ENCODE peak calls at places on chromosomes 5 and 9, in six cellular contexts. One of them, this sample, is unnamed.

GRCh38 chr9:37732086-37732744 is 21.4 kb upstream of the TRMT10B start:
- DNase-seq in neuronal stem cell: no peak
- DNase-seq in IMR-90: no peak
- DNase-seq in H9: no peak
- DNase-seq in mesenchymal stem cell: no peak
- DNase-seq in H1: no peak
- DNase-seq in this sample: peak; percentile 30

GRCh38 chr9:32881948-32882347 is 98.6 kb downstream of the TMEM215 start:
- DNase-seq in neuronal stem cell: no peak
- DNase-seq in IMR-90: no peak
- DNase-seq in H9: no peak
- DNase-seq in mesenchymal stem cell: no peak
- DNase-seq in H1: no peak
- DNase-seq in this sample: no peak

GRCh38 chr5:110414360-110414759 is 312.1 kb downstream of the TMEM232 start:
- DNase-seq in neuronal stem cell: no peak
- DNase-seq in IMR-90: peak; percentile 10
- DNase-seq in H9: no peak
- DNase-seq in mesenchymal stem cell: peak; percentile 40
- DNase-seq in H1: no peak
- DNase-seq in this sample: peak; percentile 42

GRCh38 chr9:7844283-7844682 is 44.7 kb upstream of the DMAC1 start:
- DNase-seq in neuronal stem cell: peak; percentile 3
- DNase-seq in IMR-90: peak; percentile 7
- DNase-seq in H9: peak; percentile 34
- DNase-seq in mesenchymal stem cell: peak; percentile 12
- DNase-seq in H1: no peak
- DNase-seq in this sample: peak; percentile 78

GRCh38 chr5:95718203-95718602 is 12.9 kb upstream of the RHOBTB3 start:
- DNase-seq in neuronal stem cell: no peak
- DNase-seq in IMR-90: no peak
- DNase-seq in H9: no peak
- DNase-seq in mesenchymal stem cell: peak; percentile 69
- DNase-seq in H1: no peak
- DNase-seq in this sample: peak; percentile 92

GRCh38 chr5:18553269-18553668 is 919.0 kb downstream of the TAF11L14 start:
- DNase-seq in neuronal stem cell: no peak
- DNase-seq in IMR-90: no peak
- DNase-seq in H9: no peak
- DNase-seq in mesenchymal stem cell: peak; percentile 74
- DNase-seq in H1: no peak
- DNase-seq in this sample: peak; percentile 39

GRCh38 chr5:127838661-127839060 is 135.5 kb downstream of the CCDC192 start:
- DNase-seq in neuronal stem cell: no peak
- DNase-seq in IMR-90: peak; percentile 64
- DNase-seq in H9: peak; percentile 43
- DNase-seq in mesenchymal stem cell: peak; percentile 65
- DNase-seq in H1: no peak
- DNase-seq in this sample: peak; percentile 86

GRCh38 chr5:145989428-145989827 is 53.0 kb downstream of the SH3RF2 start:
- DNase-seq in neuronal stem cell: no peak
- DNase-seq in IMR-90: peak; percentile 33
- DNase-seq in H9: no peak
- DNase-seq in mesenchymal stem cell: no peak
- DNase-seq in H1: no peak
- DNase-seq in this sample: no peak

GRCh38 chr9:89476546-89476945 is 21.4 kb downstream of the SEMA4D start:
- DNase-seq in neuronal stem cell: no peak
- DNase-seq in IMR-90: no peak
- DNase-seq in H9: no peak
- DNase-seq in mesenchymal stem cell: no peak
- DNase-seq in H1: no peak
- DNase-seq in this sample: no peak

GRCh38 chr5:10892135-10892910 is 131.3 kb upstream of the DAP start:
- DNase-seq in neuronal stem cell: no peak
- DNase-seq in IMR-90: no peak
- DNase-seq in H9: no peak
- DNase-seq in mesenchymal stem cell: peak; percentile 8
- DNase-seq in H1: no peak
- DNase-seq in this sample: no peak

GRCh38 chr9:114098021-114098659 is 952 bp downstream of the KIF12 start:
- DNase-seq in neuronal stem cell: peak; percentile 42
- DNase-seq in IMR-90: no peak
- DNase-seq in H9: peak; percentile 77
- DNase-seq in mesenchymal stem cell: no peak
- DNase-seq in H1: peak; percentile 88
- DNase-seq in this sample: peak; percentile 72

GRCh38 chr5:171418982-171419662 is at the start of gene FGF18:
- DNase-seq in neuronal stem cell: peak; percentile 68
- DNase-seq in IMR-90: peak; percentile 51
- DNase-seq in H9: peak; percentile 86
- DNase-seq in mesenchymal stem cell: peak; percentile 61
- DNase-seq in H1: peak; percentile 84
- DNase-seq in this sample: peak; percentile 93

GRCh38 chr9:95105519-95106287 is 211.8 kb downstream of the FANCC start:
- DNase-seq in neuronal stem cell: no peak
- DNase-seq in IMR-90: no peak
- DNase-seq in H9: no peak
- DNase-seq in mesenchymal stem cell: no peak
- DNase-seq in H1: no peak
- DNase-seq in this sample: no peak

GRCh38 chr5:135324897-135325650 is 74.0 kb downstream of the MACROH2A1 start:
- DNase-seq in neuronal stem cell: no peak
- DNase-seq in IMR-90: no peak
- DNase-seq in H9: no peak
- DNase-seq in mesenchymal stem cell: no peak
- DNase-seq in H1: no peak
- DNase-seq in this sample: no peak

GRCh38 chr5:80223561-80223960 is 32.3 kb downstream of the SERINC5 start:
- DNase-seq in neuronal stem cell: no peak
- DNase-seq in IMR-90: no peak
- DNase-seq in H9: no peak
- DNase-seq in mesenchymal stem cell: no peak
- DNase-seq in H1: no peak
- DNase-seq in this sample: no peak

GRCh38 chr9:134422301-134422700 is 96.0 kb downstream of the RXRA start:
- DNase-seq in neuronal stem cell: no peak
- DNase-seq in IMR-90: no peak
- DNase-seq in H9: no peak
- DNase-seq in mesenchymal stem cell: no peak
- DNase-seq in H1: no peak
- DNase-seq in this sample: peak; percentile 75

GRCh38 chr9:87657190-87657589 is 68.7 kb upstream of the CTSL start:
- DNase-seq in neuronal stem cell: no peak
- DNase-seq in IMR-90: no peak
- DNase-seq in H9: peak; percentile 17
- DNase-seq in mesenchymal stem cell: no peak
- DNase-seq in H1: no peak
- DNase-seq in this sample: peak; percentile 34

GRCh38 chr5:40436535-40437237 is 243.0 kb upstream of the PTGER4 start:
- DNase-seq in neuronal stem cell: no peak
- DNase-seq in IMR-90: no peak
- DNase-seq in H9: no peak
- DNase-seq in mesenchymal stem cell: no peak
- DNase-seq in H1: no peak
- DNase-seq in this sample: no peak

GRCh38 chr9:3880851-3881250 is 355.1 kb upstream of the RFX3 start:
- DNase-seq in neuronal stem cell: no peak
- DNase-seq in IMR-90: peak; percentile 91
- DNase-seq in H9: no peak
- DNase-seq in mesenchymal stem cell: peak; percentile 88
- DNase-seq in H1: no peak
- DNase-seq in this sample: no peak

GRCh38 chr5:81789033-81789432 is 38.1 kb upstream of the SSBP2 start:
- DNase-seq in neuronal stem cell: no peak
- DNase-seq in IMR-90: peak; percentile 73
- DNase-seq in H9: no peak
- DNase-seq in mesenchymal stem cell: peak; percentile 84
- DNase-seq in H1: no peak
- DNase-seq in this sample: peak; percentile 26

GRCh38 chr5:83741571-83741970 is 20.9 kb upstream of the HAPLN1 start:
- DNase-seq in neuronal stem cell: no peak
- DNase-seq in IMR-90: no peak
- DNase-seq in H9: no peak
- DNase-seq in mesenchymal stem cell: no peak
- DNase-seq in H1: no peak
- DNase-seq in this sample: no peak

GRCh38 chr9:68819065-68819464 is 114.0 kb downstream of the PIP5K1B start:
- DNase-seq in neuronal stem cell: no peak
- DNase-seq in IMR-90: no peak
- DNase-seq in H9: no peak
- DNase-seq in mesenchymal stem cell: no peak
- DNase-seq in H1: no peak
- DNase-seq in this sample: no peak

GRCh38 chr5:56183507-56183906 is 49.6 kb downstream of the ANKRD55 start:
- DNase-seq in neuronal stem cell: no peak
- DNase-seq in IMR-90: peak; percentile 98
- DNase-seq in H9: no peak
- DNase-seq in mesenchymal stem cell: peak; percentile 88
- DNase-seq in H1: no peak
- DNase-seq in this sample: peak; percentile 34

GRCh38 chr9:38370231-38370630 is 22.3 kb upstream of the ALDH1B1 start:
- DNase-seq in neuronal stem cell: no peak
- DNase-seq in IMR-90: no peak
- DNase-seq in H9: no peak
- DNase-seq in mesenchymal stem cell: no peak
- DNase-seq in H1: no peak
- DNase-seq in this sample: no peak

GRCh38 chr5:158364367-158364766 is 505.4 kb upstream of the CLINT1 start:
- DNase-seq in neuronal stem cell: no peak
- DNase-seq in IMR-90: no peak
- DNase-seq in H9: peak; percentile 51
- DNase-seq in mesenchymal stem cell: no peak
- DNase-seq in H1: no peak
- DNase-seq in this sample: peak; percentile 96

GRCh38 chr9:89274838-89275237 is 36.2 kb upstream of the CKS2 start:
- DNase-seq in neuronal stem cell: no peak
- DNase-seq in IMR-90: peak; percentile 99
- DNase-seq in H9: no peak
- DNase-seq in mesenchymal stem cell: peak; percentile 99
- DNase-seq in H1: no peak
- DNase-seq in this sample: no peak

GRCh38 chr9:114836769-114837168 is 30.9 kb upstream of the TNFSF15 start:
- DNase-seq in neuronal stem cell: no peak
- DNase-seq in IMR-90: no peak
- DNase-seq in H9: no peak
- DNase-seq in mesenchymal stem cell: peak; percentile 11
- DNase-seq in H1: no peak
- DNase-seq in this sample: no peak

GRCh38 chr5:172940242-172941066 is 18.8 kb upstream of the RPL26L1 start:
- DNase-seq in neuronal stem cell: no peak
- DNase-seq in IMR-90: no peak
- DNase-seq in H9: no peak
- DNase-seq in mesenchymal stem cell: no peak
- DNase-seq in H1: no peak
- DNase-seq in this sample: no peak

GRCh38 chr9:96483733-96484240 is 33.8 kb downstream of the HABP4 start:
- DNase-seq in neuronal stem cell: no peak
- DNase-seq in IMR-90: no peak
- DNase-seq in H9: no peak
- DNase-seq in mesenchymal stem cell: no peak
- DNase-seq in H1: no peak
- DNase-seq in this sample: no peak

GRCh38 chr5:76473676-76474075 is 70.6 kb downstream of the IQGAP2 start:
- DNase-seq in neuronal stem cell: no peak
- DNase-seq in IMR-90: no peak
- DNase-seq in H9: no peak
- DNase-seq in mesenchymal stem cell: no peak
- DNase-seq in H1: no peak
- DNase-seq in this sample: no peak

GRCh38 chr5:173643964-173644363 is 27.5 kb upstream of the BOD1 start:
- DNase-seq in neuronal stem cell: peak; percentile 61
- DNase-seq in IMR-90: peak; percentile 10
- DNase-seq in H9: peak; percentile 78
- DNase-seq in mesenchymal stem cell: no peak
- DNase-seq in H1: peak; percentile 81
- DNase-seq in this sample: peak; percentile 77

DNA sequence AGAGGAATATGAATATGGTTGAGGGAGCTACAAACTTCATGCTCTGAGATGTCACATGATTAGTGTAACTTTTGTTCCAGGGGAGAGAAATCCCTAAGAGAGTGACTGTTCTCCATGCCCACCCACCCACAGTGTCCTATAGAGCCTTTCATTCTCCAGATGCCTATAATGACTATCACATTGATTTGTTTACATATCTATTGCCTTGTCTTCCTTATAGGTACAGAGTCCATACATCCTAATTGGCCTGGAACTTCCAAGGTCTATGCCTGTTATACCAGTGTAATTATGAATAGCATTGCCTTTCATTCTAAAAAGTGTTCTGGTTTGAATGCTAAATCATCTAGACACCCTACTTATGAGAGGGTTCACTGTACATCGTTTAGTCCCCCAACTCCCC is 475.4 kb downstream of the RAB3C start:
- DNase-seq in neuronal stem cell: no peak
- DNase-seq in IMR-90: no peak
- DNase-seq in H9: no peak
- DNase-seq in mesenchymal stem cell: no peak
- DNase-seq in H1: no peak
- DNase-seq in this sample: no peak
- H2BK15ac ChIP-seq in neuronal stem cell: no peak overlapping the region
- H2BK15ac ChIP-seq in IMR-90: no peak overlapping the region
- H2BK15ac ChIP-seq in H9: no peak overlapping the region
- H2BK15ac ChIP-seq in mesenchymal stem cell: no peak overlapping the region
- H2BK15ac ChIP-seq in H1: no peak overlapping the region
- H2BK15ac ChIP-seq in this sample: no peak overlapping the region

GRCh38 chr9:126531591-126531990 is 82.1 kb upstream of the LMX1B start:
- DNase-seq in neuronal stem cell: no peak
- DNase-seq in IMR-90: no peak
- DNase-seq in H9: peak; percentile 24
- DNase-seq in mesenchymal stem cell: no peak
- DNase-seq in H1: no peak
- DNase-seq in this sample: no peak
- H3K18ac ChIP-seq in neuronal stem cell: peak overlapping the region; percentile 2
- H3K18ac ChIP-seq in IMR-90: no peak overlapping the region
- H3K18ac ChIP-seq in H9: no peak overlapping the region
- H3K18ac ChIP-seq in mesenchymal stem cell: no peak overlapping the region
- H3K18ac ChIP-seq in H1: no peak overlapping the region
- H3K18ac ChIP-seq in this sample: no peak overlapping the region

DNA sequence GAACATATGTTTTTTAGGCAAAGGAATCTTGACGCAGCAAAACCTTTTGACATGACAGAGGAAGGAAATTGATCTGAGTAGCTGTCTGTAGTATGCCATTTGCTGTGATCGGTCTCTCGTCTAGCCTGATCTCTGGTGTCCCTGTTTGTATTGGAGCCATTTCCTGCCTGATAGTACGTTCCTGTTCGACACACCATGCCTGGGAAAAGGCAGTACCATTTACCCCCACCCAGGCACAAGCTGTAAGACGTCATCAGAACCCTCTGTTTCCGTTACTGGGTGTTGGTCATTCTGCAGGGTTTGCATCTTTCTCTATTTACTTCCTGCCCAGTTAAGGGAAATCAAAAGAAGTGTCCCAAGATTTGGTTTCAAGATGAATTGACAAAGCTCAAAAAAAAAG is 129.7 kb downstream of the CEMIP2 start:
- DNase-seq in neuronal stem cell: no peak
- DNase-seq in IMR-90: no peak
- DNase-seq in H9: no peak
- DNase-seq in mesenchymal stem cell: peak; percentile 24
- DNase-seq in H1: no peak
- DNase-seq in this sample: no peak
- H3K4me2 ChIP-seq in neuronal stem cell: no peak overlapping the region
- H3K4me2 ChIP-seq in IMR-90: peak overlapping the region; percentile 51
- H3K4me2 ChIP-seq in H9: no peak overlapping the region
- H3K4me2 ChIP-seq in mesenchymal stem cell: no peak overlapping the region
- H3K4me2 ChIP-seq in H1: no peak overlapping the region
- H3K4me2 ChIP-seq in this sample: no peak overlapping the region

GRCh38 chr5:90557391-90557790 is 1.2 kb upstream of the ADGRV1 start:
- DNase-seq in neuronal stem cell: peak; percentile 4
- DNase-seq in IMR-90: no peak
- DNase-seq in H9: no peak
- DNase-seq in mesenchymal stem cell: peak; percentile 4
- DNase-seq in H1: no peak
- DNase-seq in this sample: no peak
- H2BK15ac ChIP-seq in neuronal stem cell: no peak overlapping the region
- H2BK15ac ChIP-seq in IMR-90: no peak overlapping the region
- H2BK15ac ChIP-seq in H9: no peak overlapping the region
- H2BK15ac ChIP-seq in mesenchymal stem cell: no peak overlapping the region
- H2BK15ac ChIP-seq in H1: no peak overlapping the region
- H2BK15ac ChIP-seq in this sample: peak overlapping the region; percentile 27